ENCODE peak calls at places on chromosomes 5 and 9, in four cellular contexts. W, U, P and N are unnamed samples.

GRCh38 chr5:159732220-159732619 is 184.1 kb upstream of the ADRA1B start:
- DNase-seq in W (no peak), U (peak; percentile 87), P (peak; percentile 58), N (no peak)

GRCh38 chr9:37800631-37801286 is at the start of gene DCAF10:
- DNase-seq in W (peak; percentile 94), U (peak; percentile 67), P (peak; percentile 79), N (peak; percentile 46)

GRCh38 chr9:4246969-4247368 is 52.9 kb downstream of the GLIS3 start:
- DNase-seq in W (no peak), U (no peak), P (no peak), N (no peak)

GRCh38 chr5:176790921-176791320 is 19.4 kb upstream of the UNC5A start:
- DNase-seq in W (no peak), U (no peak), P (no peak), N (no peak)

GRCh38 chr9:82184524-82184923 is 196.0 kb downstream of the SPATA31D1 start:
- DNase-seq in W (no peak), U (no peak), P (no peak), N (no peak)

GRCh38 chr5:143153332-143154119 is 250.0 kb downstream of the NR3C1 start:
- DNase-seq in W (no peak), U (no peak), P (no peak), N (no peak)

GRCh38 chr5:108747111-108748009 is at the start of gene FER:
- DNase-seq in W (no peak), U (no peak), P (peak; percentile 84), N (peak; percentile 90)

GRCh38 chr5:140108093-140109049 is 5.5 kb upstream of the PURA start:
- DNase-seq in W (no peak), U (no peak), P (peak; percentile 31), N (no peak)

GRCh38 chr5:130151239-130151638 is 247.0 kb downstream of the CHSY3 start:
- DNase-seq in W (no peak), U (no peak), P (no peak), N (no peak)

GRCh38 chr9:33867747-33868429 is 50.9 kb downstream of the UBE2R2 start:
- DNase-seq in W (no peak), U (no peak), P (no peak), N (no peak)

GRCh38 chr5:121913397-121913796 is 48.4 kb upstream of the SRFBP1 start:
- DNase-seq in W (no peak), U (no peak), P (no peak), N (no peak)

GRCh38 chr5:95801961-95802360 is 20.6 kb downstream of the GLRX start:
- DNase-seq in W (no peak), U (no peak), P (no peak), N (no peak)

GRCh38 chr9:17398351-17398750 is 180.5 kb upstream of the SH3GL2 start:
- DNase-seq in W (no peak), U (no peak), P (no peak), N (no peak)

GRCh38 chr5:63603001-63603400 is 359.2 kb downstream of the HTR1A start:
- DNase-seq in W (no peak), U (no peak), P (no peak), N (no peak)

GRCh38 chr9:131398204-131398603 is 4.3 kb downstream of the PRRC2B start:
- DNase-seq in W (peak; percentile 78), U (peak; percentile 92), P (no peak), N (no peak)

GRCh38 chr5:119465640-119466039 is 13.3 kb downstream of the HSD17B4 start:
- DNase-seq in W (no peak), U (no peak), P (no peak), N (no peak)